ENCODE peak calls at places on chromosomes 3 and 15, in five cellular contexts. W is BJ, D is breast epithelium, U is heart right ventricle, P is astrocyte of the cerebellum. K is an unnamed sample.

GRCh38 chr15:56804279-56804678 is 71.0 kb upstream of the ZNF280D start:
- DNase-seq in W (no peak), D (no peak), U (no peak), P (no peak), K (no peak)

GRCh38 chr3:62184559-62184958 is 188.8 kb downstream of the FEZF2 start:
- DNase-seq in W (no peak), D (no peak), U (no peak), P (no peak), K (no peak)

GRCh38 chr15:35481992-35482391 is 64.0 kb downstream of the DPH6 start:
- DNase-seq in W (peak), D (no peak), U (no peak), P (peak), K (no peak)

GRCh38 chr3:48088056-48088748 is 72.0 kb upstream of the MAP4 start:
- DNase-seq in W (no peak), D (no peak), U (peak), P (no peak), K (no peak)

GRCh38 chr3:142888484-142889262 is at the start of gene PCOLCE2:
- DNase-seq in W (no peak), D (no peak), U (no peak), P (no peak), K (peak)

GRCh38 chr3:148366743-148367410 is 330.8 kb upstream of the AGTR1 start:
- DNase-seq in W (no peak), D (no peak), U (no peak), P (peak), K (no peak)

GRCh38 chr3:52245322-52246263 is at the start of gene PPM1M:
- DNase-seq in W (no peak), D (no peak), U (peak), P (no peak), K (peak)

GRCh38 chr15:28955160-28955502 is 69.4 kb downstream of the APBA2 start:
- DNase-seq in W (peak), D (no peak), U (no peak), P (peak), K (peak)

GRCh38 chr3:63940389-63940757 is 28.2 kb upstream of the SCAANT1 start:
- DNase-seq in W (no peak), D (no peak), U (no peak), P (peak), K (no peak)

GRCh38 chr3:23075478-23075877 is 127.6 kb upstream of the UBE2E2 start:
- DNase-seq in W (peak), D (no peak), U (no peak), P (peak), K (no peak)

GRCh38 chr3:172170841-172171240 is 131.5 kb downstream of the FNDC3B start:
- DNase-seq in W (no peak), D (no peak), U (no peak), P (no peak), K (no peak)

GRCh38 chr3:10707089-10707983 is 108.7 kb upstream of the SLC6A11 start:
- DNase-seq in W (no peak), D (no peak), U (no peak), P (no peak), K (no peak)

GRCh38 chr15:31471731-31472430 is 145.2 kb downstream of the KLF13 start:
- DNase-seq in W (peak), D (no peak), U (no peak), P (peak), K (no peak)

GRCh38 chr3:61809879-61810278 is 248.5 kb downstream of the PTPRG start:
- DNase-seq in W (no peak), D (no peak), U (peak), P (no peak), K (no peak)

GRCh38 chr3:109687626-109688025 is 350.3 kb upstream of the DPPA4 start:
- DNase-seq in W (no peak), D (no peak), U (no peak), P (peak), K (no peak)

GRCh38 chr3:43373588-43373935 is 87.2 kb downstream of the SNRK start:
- DNase-seq in W (no peak), D (no peak), U (no peak), P (no peak), K (no peak)

GRCh38 chr3:24185738-24186384 is 240.8 kb downstream of the NR1D2 start:
- DNase-seq in W (no peak), D (no peak), U (peak), P (peak), K (peak)

GRCh38 chr3:8607285-8608040 is 37.1 kb downstream of the SSUH2 start:
- DNase-seq in W (no peak), D (no peak), U (peak), P (peak), K (no peak)

GRCh38 chr15:33013827-33014445 is 180.6 kb downstream of the FMN1 start:
- DNase-seq in W (peak), D (no peak), U (no peak), P (no peak), K (no peak)

GRCh38 chr3:49173116-49173791 is 1.9 kb downstream of the KLHDC8B start:
- DNase-seq in W (no peak), D (no peak), U (peak), P (no peak), K (no peak)

GRCh38 chr3:66195347-66195783 is 25.4 kb upstream of the SLC25A26 start:
- DNase-seq in W (peak), D (no peak), U (peak), P (peak), K (peak)

GRCh38 chr3:50238549-50239026 is 2.6 kb downstream of the GNAI2 start:
- DNase-seq in W (no peak), D (peak), U (peak), P (no peak), K (no peak)

GRCh38 chr3:40317061-40317676 is 7.7 kb downstream of the EIF1B start:
- DNase-seq in W (no peak), D (no peak), U (peak), P (peak), K (peak)

GRCh38 chr3:56389213-56389830 is 78.9 kb downstream of the ERC2 start:
- DNase-seq in W (no peak), D (no peak), U (no peak), P (no peak), K (no peak)

GRCh38 chr3:11619461-11619860 is 24.3 kb downstream of the VGLL4 start:
- DNase-seq in W (no peak), D (no peak), U (no peak), P (no peak), K (no peak)

GRCh38 chr3:11558461-11558903 is 85.2 kb downstream of the VGLL4 start:
- DNase-seq in W (no peak), D (peak), U (no peak), P (no peak), K (no peak)

GRCh38 chr3:146052046-146052790 is 108.8 kb downstream of the PLOD2 start:
- DNase-seq in W (no peak), D (no peak), U (no peak), P (no peak), K (no peak)

GRCh38 chr3:87626471-87626995 is 350.1 kb upstream of the POU1F1 start:
- DNase-seq in W (no peak), D (no peak), U (no peak), P (no peak), K (no peak)

GRCh38 chr3:105580551-105580950 is 213.8 kb downstream of the ALCAM start:
- DNase-seq in W (no peak), D (no peak), U (no peak), P (peak), K (no peak)

GRCh38 chr15:88842156-88842555 is 38.9 kb downstream of the ACAN start:
- DNase-seq in W (no peak), D (no peak), U (no peak), P (no peak), K (no peak)

GRCh38 chr3:47565861-47566550 is 12.7 kb downstream of the CSPG5 start:
- DNase-seq in W (no peak), D (no peak), U (no peak), P (no peak), K (no peak)

GRCh38 chr15:78353093-78353492 is 12.9 kb downstream of the CRABP1 start:
- DNase-seq in W (no peak), D (no peak), U (no peak), P (no peak), K (no peak)

DNA sequence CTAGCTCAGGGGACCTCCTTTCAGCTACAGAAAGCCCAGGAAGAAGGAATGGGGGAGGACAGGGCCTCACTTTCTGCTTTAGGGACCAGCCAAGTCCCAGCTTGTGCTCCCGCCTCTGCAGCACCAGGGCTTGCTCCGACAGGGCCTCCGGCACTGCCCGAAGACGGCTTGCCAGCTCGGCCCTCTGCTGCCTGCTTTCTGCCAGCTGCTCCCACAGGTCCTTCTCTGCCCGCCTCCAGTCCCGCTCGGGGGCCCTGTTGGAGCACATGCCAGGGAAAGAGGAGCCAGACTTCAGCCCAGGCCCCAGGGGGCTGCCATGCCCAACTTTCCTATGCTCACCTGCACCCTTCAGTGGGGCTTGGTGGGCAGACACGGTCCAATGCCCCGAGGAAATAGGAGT is 4.3 kb upstream of the CLK3 start:
- DNase-seq in W (no peak), D (no peak), U (no peak), P (no peak), K (no peak)
- TF ChIP-seq CTCF in W (no peak), D (no peak), U (no peak), P (no peak), K (no peak)

DNA sequence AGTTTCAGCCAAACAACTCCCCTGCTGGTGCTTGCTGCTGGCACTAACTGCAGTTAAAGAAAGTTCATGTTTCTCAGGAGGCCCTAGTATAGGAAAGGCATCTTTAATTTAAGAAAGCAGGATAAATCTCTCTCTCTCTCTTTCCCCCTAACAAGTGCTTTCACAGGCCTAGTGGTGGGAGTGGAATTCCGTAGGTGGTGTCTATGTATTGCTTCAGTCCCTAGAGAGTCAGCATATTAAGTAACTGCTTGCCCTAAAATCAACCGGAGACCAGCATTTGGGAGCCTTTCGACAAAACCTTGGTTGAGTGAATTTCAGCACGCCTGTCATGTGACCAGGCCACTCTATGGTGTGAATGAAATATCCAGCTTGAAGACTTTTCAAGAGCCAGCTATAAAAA is 169.2 kb upstream of the TGFBR2 start:
- DNase-seq in W (no peak), D (no peak), U (peak), P (no peak), K (no peak)
- TF ChIP-seq CTCF in W (peak), D (no peak), U (no peak), P (peak), K (no peak)

DNA sequence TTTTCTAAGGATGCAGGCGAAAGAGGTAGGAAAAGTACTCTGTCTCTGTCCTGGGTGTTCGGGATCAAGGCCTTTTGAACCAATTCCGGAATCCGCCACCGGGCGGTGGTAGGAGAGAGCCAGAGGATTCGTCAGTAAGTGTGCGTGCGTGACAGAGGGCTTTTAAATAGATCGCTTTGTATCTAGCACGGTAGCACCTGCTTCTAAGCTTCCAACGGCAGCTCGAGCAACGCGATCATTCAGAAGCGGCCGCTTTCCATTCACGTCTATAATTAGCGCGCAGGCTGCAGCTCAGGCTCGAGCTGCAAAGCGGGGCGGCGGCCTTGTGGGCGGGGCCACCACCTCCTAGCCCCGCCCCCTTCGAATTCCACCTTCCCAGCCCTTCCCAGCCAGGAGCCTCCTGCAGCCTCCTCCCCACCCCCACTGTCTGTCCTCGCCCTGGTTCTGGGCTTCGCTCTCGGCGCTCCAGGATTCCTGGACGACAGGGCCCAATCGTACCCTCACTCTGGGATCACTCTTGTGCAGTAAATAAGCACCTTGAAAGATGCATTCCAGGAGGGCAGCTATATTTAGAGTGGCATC is 224.3 kb upstream of the TPRG1 start:
- DNase-seq in W (peak), D (peak), U (peak), P (peak), K (peak)
- TF ChIP-seq CTCF in W (peak), D (peak), U (peak), P (peak), K (peak)

DNA sequence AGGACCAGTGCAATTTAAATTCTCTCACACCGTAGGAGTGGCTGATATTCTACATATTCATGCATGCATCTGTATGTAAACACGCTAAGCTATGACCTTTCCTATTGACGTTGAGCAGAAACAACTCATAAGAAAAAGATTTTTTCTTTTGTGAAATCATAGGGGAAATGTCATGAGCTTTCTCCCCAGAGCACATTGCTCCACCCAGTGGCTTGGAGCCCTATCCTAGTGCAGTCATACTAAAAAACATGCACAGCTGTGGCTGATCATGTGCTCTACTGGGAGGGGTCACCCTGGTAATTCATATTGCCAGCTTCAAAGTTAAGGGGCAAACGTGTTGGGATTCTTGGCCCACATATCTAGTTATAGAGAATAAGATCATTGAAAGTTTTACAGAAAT is 1.8 kb upstream of the MESD start:
- DNase-seq in W (no peak), D (no peak), U (peak), P (no peak), K (peak)
- TF ChIP-seq CTCF in W (peak), D (no peak), U (no peak), P (no peak), K (no peak)

DNA sequence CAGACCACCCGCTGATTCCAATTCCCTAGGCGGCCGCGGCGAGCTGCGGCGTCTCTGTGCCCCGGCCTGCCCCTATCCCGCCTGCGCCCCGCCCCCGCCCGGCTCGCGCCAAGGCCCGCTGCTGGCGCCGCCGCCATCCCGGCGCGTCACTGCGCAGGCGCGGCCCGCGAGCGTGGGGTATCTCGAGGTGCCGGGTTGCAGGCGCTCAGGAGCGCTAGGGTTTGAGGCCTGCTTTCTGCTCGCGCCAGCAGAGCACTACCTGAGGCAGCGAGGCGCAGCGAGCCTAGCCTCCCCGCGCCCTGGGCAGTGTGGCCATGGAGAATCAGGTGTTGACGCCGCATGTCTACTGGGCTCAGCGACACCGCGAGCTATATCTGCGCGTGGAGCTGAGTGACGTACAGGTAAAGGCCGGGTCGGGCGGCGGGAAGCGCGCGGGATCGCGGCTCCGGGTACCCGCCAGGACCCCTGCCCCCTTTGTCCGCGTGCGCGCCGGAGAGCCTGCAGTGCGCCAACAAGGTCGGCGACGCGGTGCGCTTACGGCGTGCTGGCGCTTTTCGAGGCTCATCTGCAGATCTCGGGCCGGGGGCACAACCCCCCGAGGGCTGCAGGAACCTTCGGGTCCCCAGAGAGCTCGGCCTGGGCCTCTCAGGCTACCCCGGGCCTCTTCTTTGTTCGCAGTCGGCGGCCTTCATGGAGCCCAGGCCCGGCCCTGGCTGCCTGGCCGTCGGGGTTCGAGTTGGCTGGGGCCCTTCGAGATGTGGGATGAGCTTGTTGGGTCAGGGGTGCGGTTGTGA is at the start of gene HACD3:
- DNase-seq in W (no peak), D (peak), U (peak), P (no peak), K (peak)
- TF ChIP-seq CTCF in W (no peak), D (no peak), U (no peak), P (no peak), K (no peak)

DNA sequence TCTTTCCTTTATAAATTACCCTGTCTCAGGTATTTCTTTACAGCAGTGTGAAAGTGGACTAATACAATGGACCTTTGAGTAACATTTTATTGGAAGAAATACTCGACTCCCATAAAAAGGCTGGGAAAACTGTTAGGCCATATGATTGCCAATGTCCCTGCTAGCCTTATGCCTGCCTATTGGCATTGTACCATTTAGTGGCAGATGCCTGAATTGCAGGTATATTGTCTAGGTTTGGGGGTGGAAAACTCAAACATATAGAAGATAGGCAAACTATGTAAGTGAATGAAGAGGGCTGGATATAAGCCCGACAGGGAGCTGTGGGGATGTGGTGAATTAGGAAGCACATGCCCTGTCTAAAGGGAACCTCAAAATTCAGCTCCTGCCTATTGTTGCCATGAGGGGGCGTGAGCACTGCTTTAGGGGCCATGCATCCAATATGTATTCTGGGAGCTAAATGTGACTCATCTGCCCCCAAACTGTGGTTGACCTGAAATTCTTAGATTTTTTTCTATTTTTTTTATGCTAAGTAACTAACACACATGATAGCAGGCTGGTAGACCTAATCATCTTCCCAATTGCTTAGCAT is 65.2 kb upstream of the TRA2B start:
- DNase-seq in W (no peak), D (no peak), U (no peak), P (no peak), K (no peak)
- TF ChIP-seq CTCF in W (peak), D (no peak), U (no peak), P (peak), K (peak)

GRCh38 chr3:182965861-182966366 is 14.4 kb downstream of the DCUN1D1 start:
- DNase-seq in W (no peak), D (no peak), U (no peak), P (no peak), K (no peak)
- TF ChIP-seq CTCF in W (no peak), D (no peak), U (no peak), P (no peak), K (no peak)

GRCh38 chr3:37779289-37780152 is 82.2 kb upstream of the CTDSPL start:
- DNase-seq in W (no peak), D (no peak), U (peak), P (peak), K (peak)
- TF ChIP-seq CTCF in W (peak), D (peak), U (peak), P (peak), K (no peak)

DNA sequence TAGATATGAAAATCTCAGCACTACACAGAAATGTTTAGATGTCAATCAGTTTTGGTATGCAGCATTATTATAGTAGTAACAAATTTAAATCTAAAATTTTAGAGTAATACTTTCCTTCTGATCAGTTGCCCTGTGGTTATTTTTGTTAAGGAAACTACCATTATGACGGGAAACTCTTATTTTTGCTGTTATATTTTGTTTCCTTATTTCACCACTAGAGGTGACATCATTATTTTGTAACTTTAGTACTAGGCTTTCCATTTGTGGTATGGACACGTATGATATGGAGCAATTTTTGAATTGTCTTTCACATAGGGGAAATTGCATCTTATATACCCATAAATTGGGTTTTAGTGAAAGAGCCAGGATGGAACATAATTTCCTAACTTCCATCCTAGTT is 19.6 kb upstream of the PPP4R2 start:
- DNase-seq in W (no peak), D (no peak), U (no peak), P (no peak), K (no peak)
- TF ChIP-seq CTCF in W (no peak), D (no peak), U (no peak), P (no peak), K (no peak)

DNA sequence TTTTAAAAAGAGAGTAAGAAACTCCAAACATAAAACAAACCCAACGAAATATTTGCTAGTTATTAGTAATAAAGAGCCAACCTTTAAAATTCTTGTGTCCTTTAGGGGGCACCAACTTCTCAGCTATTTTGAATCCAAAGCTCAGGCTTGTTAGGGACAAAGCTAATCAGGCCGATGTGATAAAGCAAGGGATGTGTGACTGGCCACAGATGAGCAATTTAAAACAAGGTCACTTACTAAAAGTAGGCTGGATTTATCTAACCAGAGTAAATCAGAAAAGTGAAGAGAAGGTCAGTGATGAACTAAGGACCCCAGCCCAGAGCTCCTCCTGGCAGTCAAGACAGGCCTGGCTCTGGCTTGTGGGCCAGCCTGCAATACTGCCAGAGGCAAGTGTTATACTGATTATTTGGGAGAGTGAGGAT is 108.5 kb downstream of the CYP19A1 start:
- DNase-seq in W (no peak), D (no peak), U (no peak), P (peak), K (no peak)
- TF ChIP-seq CTCF in W (peak), D (peak), U (peak), P (peak), K (peak)